ENCODE peak calls at places on chromosome 16, in five cellular contexts. J is upper lobe of right lung, D is neural crest cell, H is heart right ventricle, K is HCT116. Y is an unnamed sample.

GRCh38 chr16:28863929-28864886 is 565 bp downstream of the SH2B1 start:
- DNase-seq in J (no peak), D (no peak), H (peak; percentile 27), K (no peak), Y (no peak)

GRCh38 chr16:55053071-55053415 is 122.4 kb downstream of the IRX5 start:
- DNase-seq in J (peak; percentile 34), D (no peak), H (no peak), K (no peak), Y (no peak)

GRCh38 chr16:84712801-84713775 is 13.3 kb downstream of the USP10 start:
- DNase-seq in J (no peak), D (no peak), H (no peak), K (no peak), Y (no peak)

GRCh38 chr16:83420206-83420760 is 387.5 kb upstream of the HSBP1 start:
- DNase-seq in J (no peak), D (peak; percentile 10), H (no peak), K (no peak), Y (no peak)

GRCh38 chr16:66481943-66482390 is 54.9 kb downstream of the BEAN1 start:
- DNase-seq in J (no peak), D (no peak), H (no peak), K (no peak), Y (no peak)

GRCh38 chr16:27463741-27464662 is 62.0 kb downstream of the IL21R start:
- DNase-seq in J (no peak), D (no peak), H (no peak), K (no peak), Y (no peak)

GRCh38 chr16:14151256-14152030 is 80.3 kb downstream of the MRTFB start:
- DNase-seq in J (no peak), D (no peak), H (peak; percentile 26), K (no peak), Y (no peak)

GRCh38 chr16:6081320-6081976 is 983.9 kb upstream of the EEF2KMT start:
- DNase-seq in J (no peak), D (peak; percentile 48), H (peak; percentile 3), K (no peak), Y (no peak)

GRCh38 chr16:57723170-57723569 is 12.4 kb upstream of the KATNB1 start:
- DNase-seq in J (no peak), D (peak; percentile 38), H (no peak), K (no peak), Y (no peak)

GRCh38 chr16:4682616-4683254 is 10.6 kb upstream of the NUDT16L1 start:
- DNase-seq in J (peak; percentile 88), D (peak; percentile 48), H (no peak), K (no peak), Y (no peak)

GRCh38 chr16:7405166-7405565 is 72.5 kb downstream of the RBFOX1 start:
- DNase-seq in J (peak; percentile 85), D (no peak), H (peak; percentile 50), K (no peak), Y (no peak)

GRCh38 chr16:77721752-77722314 is 481 bp upstream of the NUDT7 start:
- DNase-seq in J (no peak), D (no peak), H (no peak), K (no peak), Y (no peak)

GRCh38 chr16:2520784-2521577 is 810 bp downstream of the AMDHD2 start:
- DNase-seq in J (peak; percentile 76), D (no peak), H (peak; percentile 9), K (no peak), Y (no peak)

GRCh38 chr16:69186642-69187386 is at the start of gene SNTB2:
- DNase-seq in J (peak; percentile 97), D (peak; percentile 89), H (peak; percentile 92), K (peak; percentile 70), Y (no peak)

GRCh38 chr16:85891033-85891775 is 7.8 kb upstream of the IRF8 start:
- DNase-seq in J (no peak), D (no peak), H (no peak), K (peak; percentile 40), Y (no peak)

GRCh38 chr16:68215302-68215701 is 20.6 kb downstream of the ESRP2 start:
- DNase-seq in J (no peak), D (no peak), H (no peak), K (no peak), Y (no peak)

GRCh38 chr16:25494292-25494691 is 197.5 kb upstream of the HS3ST4 start:
- DNase-seq in J (no peak), D (no peak), H (no peak), K (no peak), Y (no peak)

GRCh38 chr16:7420843-7421242 is 88.2 kb downstream of the RBFOX1 start:
- DNase-seq in J (no peak), D (no peak), H (no peak), K (no peak), Y (no peak)

GRCh38 chr16:83940630-83941378 is 12.2 kb upstream of the OSGIN1 start:
- DNase-seq in J (no peak), D (no peak), H (no peak), K (no peak), Y (no peak)

GRCh38 chr16:7509919-7510705 is 177.5 kb downstream of the RBFOX1 start:
- DNase-seq in J (no peak), D (no peak), H (no peak), K (no peak), Y (no peak)

GRCh38 chr16:3838600-3839401 is 41.7 kb downstream of the CREBBP start:
- DNase-seq in J (no peak), D (no peak), H (no peak), K (no peak), Y (no peak)

GRCh38 chr16:29814592-29814991 is 1.4 kb upstream of the PAGR1 start:
- DNase-seq in J (no peak), D (no peak), H (no peak), K (no peak), Y (no peak)

GRCh38 chr16:81815429-81815766 is 36.3 kb downstream of the PLCG2 start:
- DNase-seq in J (no peak), D (no peak), H (no peak), K (no peak), Y (no peak)

GRCh38 chr16:22838681-22839080 is 24.7 kb downstream of the HS3ST2 start:
- DNase-seq in J (no peak), D (no peak), H (no peak), K (no peak), Y (no peak)

GRCh38 chr16:9836118-9836736 is 346.0 kb downstream of the GRIN2A start:
- DNase-seq in J (no peak), D (peak; percentile 57), H (peak; percentile 25), K (no peak), Y (no peak)

GRCh38 chr16:4984174-4985000 is 26.3 kb downstream of the SEC14L5 start:
- DNase-seq in J (no peak), D (no peak), H (no peak), K (no peak), Y (no peak)

GRCh38 chr16:12735805-12736204 is 67.9 kb downstream of the CPPED1 start:
- DNase-seq in J (no peak), D (no peak), H (no peak), K (no peak), Y (no peak)

GRCh38 chr16:82603784-82604411 is 22.9 kb upstream of the CDH13 start:
- DNase-seq in J (no peak), D (peak; percentile 38), H (peak; percentile 58), K (peak; percentile 13), Y (no peak)

GRCh38 chr16:19177111-19177747 is 9.2 kb downstream of the SYT17 start:
- DNase-seq in J (no peak), D (no peak), H (no peak), K (no peak), Y (no peak)
- TF ChIP-seq CTCF in J (no peak), D (no peak), H (no peak), K (peak; percentile 58), Y (no peak)

GRCh38 chr16:64826374-64826773 is 295.5 kb downstream of the CDH11 start:
- DNase-seq in J (no peak), D (no peak), H (no peak), K (no peak), Y (no peak)
- TF ChIP-seq CTCF in J (no peak), D (no peak), H (no peak), K (no peak), Y (no peak)

DNA sequence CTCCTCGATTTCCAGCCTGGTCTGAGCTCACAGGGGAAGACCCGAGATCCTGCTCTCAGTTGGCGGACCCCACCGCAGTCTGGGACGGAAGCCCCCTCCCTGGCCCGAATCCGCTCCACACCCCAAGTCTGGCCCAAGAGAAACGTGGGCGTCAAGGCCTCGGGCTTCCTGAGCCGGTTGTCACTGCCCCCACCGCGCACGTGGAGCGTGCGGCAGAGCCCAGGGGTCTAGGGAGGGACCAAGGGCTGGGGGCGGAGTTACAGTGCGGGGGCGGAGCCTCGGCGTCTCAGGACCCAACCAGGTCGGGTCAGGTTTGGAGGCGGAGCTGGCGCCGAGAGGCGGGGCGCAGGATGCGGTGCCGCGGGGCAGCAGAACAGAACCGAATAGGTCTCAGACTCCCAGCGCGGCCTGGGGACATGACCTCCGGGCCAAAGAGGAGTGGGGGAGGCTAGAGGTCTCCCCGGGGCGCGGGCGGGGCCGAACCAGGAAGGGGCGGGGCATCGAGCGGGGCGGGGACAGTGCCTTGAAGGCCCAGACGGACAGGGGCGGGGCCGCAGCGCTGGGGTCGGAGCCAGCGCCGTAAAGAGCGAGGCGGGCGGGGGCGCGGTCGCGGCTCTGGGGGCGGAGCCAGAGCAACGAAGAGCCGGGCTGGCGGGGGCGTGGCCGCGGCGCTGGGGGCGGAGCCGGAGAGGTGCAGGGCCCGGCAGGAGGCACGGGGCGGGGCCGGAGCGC is 429 bp upstream of the ZFPM1 start:
- DNase-seq in J (peak; percentile 99), D (peak; percentile 99), H (peak; percentile 96), K (peak; percentile 92), Y (peak; percentile 89)
- TF ChIP-seq CTCF in J (no peak), D (no peak), H (no peak), K (no peak), Y (no peak)

GRCh38 chr16:15942901-15943690 is 6.3 kb upstream of the ABCC1 start:
- DNase-seq in J (peak; percentile 1), D (no peak), H (no peak), K (no peak), Y (no peak)

GRCh38 chr16:15947983-15948509 is 1.4 kb upstream of the ABCC1 start:
- DNase-seq in J (no peak), D (no peak), H (no peak), K (no peak), Y (no peak)

GRCh38 chr16:15948532-15949209 is 745 bp upstream of the ABCC1 start:
- DNase-seq in J (peak; percentile 59), D (no peak), H (no peak), K (no peak), Y (no peak)

GRCh38 chr16:15949210-15950166 is at the start of gene ABCC1:
- DNase-seq in J (peak; percentile 78), D (peak; percentile 18), H (peak; percentile 23), K (no peak), Y (no peak)

DNA sequence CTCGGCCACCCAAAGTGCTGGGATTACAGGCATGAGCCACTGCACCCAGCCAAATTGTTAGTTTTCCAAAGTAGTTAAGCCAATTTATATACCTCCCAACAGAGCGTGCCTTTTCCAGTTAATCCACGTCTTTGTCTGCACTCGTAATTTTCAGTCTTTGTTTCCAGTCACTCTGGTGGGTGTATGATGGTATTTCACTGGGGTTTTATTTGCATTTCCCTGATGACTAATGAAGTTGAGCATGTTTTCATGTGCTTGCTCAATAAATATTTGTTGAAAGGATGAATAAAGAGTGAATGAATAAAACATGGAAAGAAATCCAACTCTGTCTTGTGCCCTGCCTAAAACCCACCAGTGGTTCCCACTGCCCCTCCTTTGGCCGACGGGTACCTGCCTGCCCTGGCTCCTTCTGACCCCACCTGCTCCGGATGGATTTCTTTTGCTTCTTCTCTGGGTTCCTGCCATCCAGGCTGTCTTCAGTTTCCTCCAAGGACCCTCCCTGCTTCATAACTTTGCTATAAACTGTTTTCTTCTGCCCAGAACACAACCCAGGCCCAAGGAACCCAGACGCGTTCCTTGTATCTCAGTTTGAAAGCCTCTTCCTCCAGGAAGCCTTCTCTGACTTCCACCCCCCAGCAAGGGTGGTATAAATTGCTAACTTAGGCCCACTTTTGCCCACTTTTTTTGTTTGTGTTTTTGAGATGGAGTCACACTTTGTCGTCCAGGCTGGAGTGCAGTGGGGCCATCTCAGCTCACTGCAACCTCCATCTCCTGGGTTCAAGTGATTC is 3.0 kb upstream of the ABCC1 start:
- DNase-seq in J (no peak), D (no peak), H (no peak), K (no peak), Y (peak; percentile 69)
- TF ChIP-seq CTCF in J (no peak), D (no peak), H (no peak), K (no peak), Y (no peak)